ENCODE peak calls at places on chromosomes 12 and 14, in nine cellular contexts. E, F, I, N, L, P, R, K and T are unnamed samples.

GRCh38 chr14:102215071-102215470 is 75.4 kb downstream of the WDR20 start:
- DNase-seq in E (no peak), F (no peak), I (peak; percentile 33), N (no peak), L (no peak), P (peak; percentile 82), R (no peak), K (no peak), T (peak; percentile 57)

GRCh38 chr12:56930241-56930640 is 4.0 kb downstream of the SDR9C7 start:
- DNase-seq in E (no peak), F (no peak), I (no peak), N (no peak), L (no peak), P (no peak), R (no peak), K (no peak), T (no peak)

GRCh38 chr12:28308891-28309290 is 118.6 kb downstream of the CCDC91 start:
- DNase-seq in E (no peak), F (no peak), I (no peak), N (peak; percentile 29), L (no peak), P (no peak), R (no peak), K (no peak), T (no peak)

GRCh38 chr14:96098309-96098998 is 59.3 kb downstream of the C14orf132 start:
- DNase-seq in E (no peak), F (peak; percentile 91), I (peak; percentile 47), N (no peak), L (no peak), P (peak; percentile 73), R (no peak), K (peak; percentile 22), T (peak; percentile 51)

GRCh38 chr12:104998423-104999346 is 12.6 kb downstream of the NOPCHAP1 start:
- DNase-seq in E (no peak), F (no peak), I (no peak), N (no peak), L (no peak), P (no peak), R (no peak), K (no peak), T (no peak)

GRCh38 chr12:107547421-107547820 is 138.2 kb upstream of the PWP1 start:
- DNase-seq in E (no peak), F (peak; percentile 18), I (no peak), N (no peak), L (no peak), P (no peak), R (no peak), K (no peak), T (no peak)

GRCh38 chr12:56988207-56988739 is 18.1 kb downstream of the ZBTB39 start:
- DNase-seq in E (no peak), F (peak; percentile 73), I (no peak), N (peak; percentile 10), L (no peak), P (no peak), R (no peak), K (no peak), T (no peak)

GRCh38 chr14:68931474-68932051 is 47.5 kb downstream of the ACTN1 start:
- DNase-seq in E (no peak), F (no peak), I (no peak), N (no peak), L (no peak), P (no peak), R (no peak), K (no peak), T (no peak)

GRCh38 chr14:100234511-100234910 is 4.4 kb upstream of the YY1 start:
- DNase-seq in E (no peak), F (no peak), I (no peak), N (no peak), L (no peak), P (no peak), R (no peak), K (no peak), T (no peak)

GRCh38 chr12:110012137-110012536 is 12.9 kb downstream of the ANKRD13A start:
- DNase-seq in E (no peak), F (no peak), I (no peak), N (no peak), L (no peak), P (no peak), R (no peak), K (no peak), T (no peak)

GRCh38 chr12:14810953-14811483 is 3.0 kb downstream of the SMCO3 start:
- DNase-seq in E (no peak), F (peak; percentile 80), I (no peak), N (peak; percentile 45), L (no peak), P (peak; percentile 61), R (no peak), K (no peak), T (no peak)

GRCh38 chr12:114025935-114026334 is 59.8 kb upstream of the RBM19 start:
- DNase-seq in E (no peak), F (no peak), I (no peak), N (no peak), L (peak; percentile 38), P (no peak), R (no peak), K (no peak), T (no peak)

GRCh38 chr12:90017316-90017715 is 308.7 kb upstream of the ATP2B1 start:
- DNase-seq in E (no peak), F (no peak), I (no peak), N (no peak), L (no peak), P (no peak), R (no peak), K (no peak), T (no peak)

GRCh38 chr14:61710853-61711817 is 15.8 kb downstream of the HIF1A start:
- DNase-seq in E (no peak), F (no peak), I (no peak), N (no peak), L (no peak), P (peak; percentile 82), R (no peak), K (no peak), T (no peak)

GRCh38 chr12:34403706-34404376 is 381.5 kb downstream of the ALG10 start:
- DNase-seq in E (peak; percentile 34), F (no peak), I (no peak), N (no peak), L (peak; percentile 3), P (no peak), R (no peak), K (peak; percentile 7), T (peak; percentile 2)

GRCh38 chr12:43675048-43675904 is 83.3 kb downstream of the PUS7L start:
- DNase-seq in E (no peak), F (peak; percentile 71), I (no peak), N (no peak), L (no peak), P (peak; percentile 25), R (no peak), K (no peak), T (no peak)

GRCh38 chr12:71183846-71184245 is 26.0 kb upstream of the TSPAN8 start:
- DNase-seq in E (no peak), F (no peak), I (no peak), N (peak; percentile 14), L (no peak), P (no peak), R (no peak), K (no peak), T (no peak)

GRCh38 chr12:85155791-85156190 is 119.6 kb downstream of the LRRIQ1 start:
- DNase-seq in E (no peak), F (no peak), I (no peak), N (peak; percentile 22), L (no peak), P (peak; percentile 46), R (no peak), K (no peak), T (no peak)

GRCh38 chr12:93186131-93186530 is 191.6 kb upstream of the NUDT4 start:
- DNase-seq in E (no peak), F (no peak), I (no peak), N (no peak), L (no peak), P (no peak), R (no peak), K (no peak), T (no peak)

GRCh38 chr12:2797721-2798418 is 3.1 kb downstream of the FKBP4 start:
- DNase-seq in E (no peak), F (no peak), I (no peak), N (no peak), L (peak; percentile 48), P (no peak), R (no peak), K (no peak), T (peak; percentile 91)
- TF ChIP-seq CTCF in E (no peak), F (peak; percentile 69), I (peak; percentile 26), N (peak; percentile 48), L (peak; percentile 24), P (no peak), R (no peak), K (no peak), T (no peak)

GRCh38 chr12:126926023-126926600 is 1340.9 kb upstream of the TMEM132C start:
- DNase-seq in E (no peak), F (no peak), I (no peak), N (no peak), L (no peak), P (peak; percentile 57), R (no peak), K (no peak), T (peak; percentile 27)
- TF ChIP-seq CTCF in E (no peak), F (peak; percentile 44), I (no peak), N (no peak), L (no peak), P (peak; percentile 62), R (no peak), K (no peak), T (no peak)

DNA sequence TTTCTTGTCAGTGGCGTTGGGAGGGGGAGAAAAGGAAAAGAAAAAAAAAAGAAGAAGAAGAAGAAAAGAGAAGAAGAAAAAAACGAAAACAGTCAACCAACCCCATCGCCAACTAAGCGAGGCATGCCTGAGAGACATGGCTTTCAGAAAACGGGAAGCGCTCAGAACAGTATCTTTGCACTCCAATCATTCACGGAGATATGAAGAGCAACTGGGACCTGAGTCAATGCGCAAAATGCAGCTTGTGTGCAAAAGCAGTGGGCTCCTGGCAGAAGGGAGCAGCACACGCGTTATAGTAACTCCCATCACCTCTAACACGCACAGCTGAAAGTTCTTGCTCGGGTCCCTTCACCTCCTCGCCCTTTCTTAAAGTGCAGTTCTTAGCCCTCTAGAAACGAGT is 1.9 kb downstream of the ASCL1 start:
- DNase-seq in E (no peak), F (no peak), I (no peak), N (no peak), L (no peak), P (no peak), R (no peak), K (no peak), T (no peak)
- TF ChIP-seq CTCF in E (no peak), F (no peak), I (no peak), N (no peak), L (no peak), P (no peak), R (no peak), K (no peak), T (no peak)

DNA sequence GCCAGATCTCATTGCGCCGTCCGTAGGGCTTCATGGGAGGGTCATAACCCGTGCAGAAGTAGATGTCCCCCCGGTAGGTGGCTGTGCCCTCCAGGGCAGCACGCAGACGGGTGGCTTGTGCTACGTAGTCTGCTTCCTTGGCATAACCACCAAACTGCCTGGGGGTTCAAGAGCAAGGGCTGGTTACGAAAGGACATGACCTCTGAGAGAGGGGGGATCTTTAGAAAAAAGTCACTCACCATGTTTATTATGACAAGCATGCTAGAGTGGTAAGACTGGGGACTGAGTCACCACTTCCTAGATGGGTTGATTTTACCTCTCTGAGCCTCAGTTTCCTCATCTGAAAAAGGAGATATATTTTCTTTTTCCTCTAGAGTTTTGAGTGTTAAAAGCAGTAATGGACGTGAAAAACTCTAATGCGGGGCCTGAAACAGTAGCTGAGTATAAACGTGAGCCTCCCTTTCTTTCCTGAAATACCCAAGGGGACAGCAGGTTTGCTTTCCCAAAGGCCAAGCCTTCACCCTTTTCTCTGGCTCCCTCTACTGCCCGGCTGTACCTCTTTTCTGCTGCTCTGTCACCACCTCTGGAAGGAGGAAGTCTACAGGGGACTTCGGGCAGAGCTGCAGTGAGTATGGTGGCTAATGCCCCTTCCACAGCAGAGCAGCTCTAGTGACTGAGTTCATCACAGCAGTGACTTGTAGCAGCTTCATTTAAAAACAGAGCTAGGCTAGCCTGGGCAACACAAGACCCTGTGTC is 23.5 kb upstream of the GPRC5D start:
- DNase-seq in E (no peak), F (peak; percentile 88), I (no peak), N (peak; percentile 50), L (no peak), P (peak; percentile 53), R (no peak), K (no peak), T (no peak)
- TF ChIP-seq CTCF in E (no peak), F (peak; percentile 93), I (peak; percentile 59), N (peak; percentile 85), L (peak; percentile 33), P (peak; percentile 69), R (no peak), K (peak; percentile 48), T (no peak)